ENCODE peak calls at places on chromosomes 13 and 19, in four cellular contexts. S is HepG2, A is HCT116, Q is K562. Z is an unnamed sample.

GRCh38 chr19:50314724-50315700 is 14.2 kb downstream of the KCNC3 start:
- DNase-seq in S (no peak), A (no peak), Q (no peak), Z (no peak)

GRCh38 chr13:75042809-75043208 is 439.2 kb downstream of the TBC1D4 start:
- DNase-seq in S (no peak), A (no peak), Q (no peak), Z (no peak)

GRCh38 chr19:42334697-42335373 is 9.4 kb downstream of the MEGF8 start:
- DNase-seq in S (no peak), A (no peak), Q (no peak), Z (no peak)

GRCh38 chr13:93991569-93991968 is 487.9 kb downstream of the DCT start:
- DNase-seq in S (no peak), A (no peak), Q (no peak), Z (no peak)

GRCh38 chr13:99863789-99864626 is 107.6 kb downstream of the ZIC5 start:
- DNase-seq in S (no peak), A (no peak), Q (no peak), Z (no peak)

GRCh38 chr19:17647071-17648020 is 40.8 kb downstream of the UNC13A start:
- DNase-seq in S (no peak), A (no peak), Q (peak), Z (no peak)

GRCh38 chr19:54189668-54190502 is 505 bp upstream of the MBOAT7 start:
- DNase-seq in S (peak), A (peak), Q (peak), Z (peak)

GRCh38 chr19:9943744-9944143 is 7.4 kb upstream of the OLFM2 start:
- DNase-seq in S (no peak), A (no peak), Q (no peak), Z (no peak)

GRCh38 chr13:73535341-73535740 is 476.5 kb downstream of the KLF5 start:
- DNase-seq in S (no peak), A (no peak), Q (no peak), Z (no peak)

GRCh38 chr13:18952225-18953016 is 229.2 kb downstream of the TUBA3C start:
- DNase-seq in S (no peak), A (no peak), Q (no peak), Z (no peak)

DNA sequence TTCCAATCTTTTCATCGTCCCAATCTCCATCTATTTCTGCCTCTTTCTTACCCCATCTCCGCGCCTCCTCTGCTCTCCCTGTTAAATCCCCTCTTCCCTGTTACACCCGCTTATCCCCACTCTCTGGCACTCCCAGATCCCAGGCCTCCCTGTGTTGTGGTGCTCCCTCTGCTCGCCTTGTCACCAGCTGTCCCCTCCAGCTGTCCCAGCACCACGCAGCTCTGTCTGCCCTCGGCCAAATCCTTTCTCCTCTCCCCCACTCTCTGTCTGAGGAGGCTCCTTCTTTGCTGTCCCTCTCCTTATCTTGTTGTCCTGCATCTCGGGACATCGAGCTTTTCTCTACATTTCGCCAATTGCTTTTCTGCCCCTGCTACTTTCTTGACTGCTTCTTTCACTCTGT is 1.0 kb downstream of the ZNF160 start:
- DNase-seq in S (no peak), A (no peak), Q (peak), Z (no peak)
- H3K27ac ChIP-seq in S (peak), A (peak), Q (peak), Z (peak)

DNA sequence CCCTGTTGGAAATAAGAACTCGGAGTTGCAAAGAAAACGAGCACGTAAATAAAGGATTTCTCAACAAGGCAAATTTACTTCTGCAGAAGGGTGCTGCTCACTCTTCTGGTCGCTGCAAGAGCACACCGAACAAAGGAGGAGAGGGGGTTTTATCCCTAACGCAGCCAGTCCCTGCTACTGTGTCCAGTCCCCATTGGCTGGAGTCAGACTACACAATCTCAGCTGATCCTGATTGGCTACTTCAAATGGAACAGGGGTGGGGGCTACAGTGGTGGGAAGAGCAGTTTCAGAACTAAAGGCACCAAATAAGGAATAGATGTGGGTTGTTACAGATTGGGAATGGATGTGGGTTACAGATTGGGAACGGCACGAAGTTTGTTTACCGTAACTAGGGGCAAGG is 63.9 kb upstream of the MCF2L start:
- DNase-seq in S (no peak), A (no peak), Q (no peak), Z (no peak)
- TF ChIP-seq TCF7L2 in S (no peak), A (no peak), Q (no peak), Z (no peak)

GRCh38 chr19:1126984-1127760 is 23.4 kb downstream of the GPX4 start:
- DNase-seq in S (no peak), A (no peak), Q (no peak), Z (no peak)

GRCh38 chr19:1123885-1124677 is 20.3 kb downstream of the GPX4 start:
- DNase-seq in S (no peak), A (no peak), Q (no peak), Z (no peak)

GRCh38 chr19:1128111-1128510 is 24.3 kb downstream of the GPX4 start:
- DNase-seq in S (no peak), A (no peak), Q (no peak), Z (no peak)

GRCh38 chr19:1123381-1123780 is 19.6 kb downstream of the GPX4 start:
- DNase-seq in S (no peak), A (no peak), Q (no peak), Z (no peak)

GRCh38 chr19:1125601-1126533 is 22.1 kb downstream of the GPX4 start:
- DNase-seq in S (no peak), A (no peak), Q (no peak), Z (no peak)
- H3K27ac ChIP-seq in S (no peak), A (peak), Q (no peak), Z (no peak)

DNA sequence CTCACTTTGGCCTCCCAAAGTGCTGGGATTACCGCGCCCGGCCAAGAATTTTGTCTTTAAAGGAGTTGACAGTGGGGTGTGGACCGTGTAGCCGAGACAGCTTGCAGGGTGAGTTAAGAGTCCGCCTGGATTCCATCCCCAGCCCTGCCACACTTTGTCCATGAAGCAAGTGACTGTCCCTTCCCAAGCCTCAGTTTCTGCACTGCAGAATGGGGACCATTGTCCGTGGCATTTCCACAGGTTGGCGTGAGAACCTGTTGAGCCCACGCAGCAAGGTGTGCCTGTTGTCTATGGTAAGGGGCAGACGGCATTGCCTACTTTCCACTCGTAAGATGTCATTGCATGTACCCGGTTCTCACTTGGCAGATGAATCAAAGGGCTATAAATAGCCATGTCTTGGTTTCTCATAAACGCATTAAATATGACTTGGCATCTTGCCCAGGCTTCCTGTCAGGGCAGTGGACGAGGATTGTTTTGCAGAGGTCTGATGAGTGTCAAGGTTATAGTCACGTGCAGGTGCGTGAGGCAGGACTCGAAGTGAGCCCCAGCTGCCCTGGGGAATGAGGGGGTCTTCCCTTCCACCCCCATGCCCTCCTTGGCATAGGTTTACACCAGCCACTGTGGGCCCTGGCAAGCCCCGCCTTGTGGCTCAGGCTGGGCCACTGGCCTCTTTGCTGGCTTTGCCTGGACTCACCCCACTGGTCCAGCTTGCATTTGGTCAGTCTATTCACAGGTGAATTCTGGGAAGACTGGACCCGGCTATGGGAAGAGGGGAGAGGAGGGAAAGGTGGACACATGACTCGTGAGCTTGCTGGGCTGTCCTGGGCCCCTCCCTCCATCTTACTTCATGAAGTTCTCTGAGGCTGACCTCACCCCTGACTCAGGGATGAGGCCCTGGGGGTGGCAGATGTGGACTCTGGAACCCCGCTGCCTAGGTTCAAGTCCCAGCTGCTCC is 14.6 kb downstream of the FAM187B start:
- DNase-seq in S (no peak), A (peak), Q (no peak), Z (peak)
- TF ChIP-seq TCF7L2 in S (no peak), A (peak), Q (no peak), Z (peak)

DNA sequence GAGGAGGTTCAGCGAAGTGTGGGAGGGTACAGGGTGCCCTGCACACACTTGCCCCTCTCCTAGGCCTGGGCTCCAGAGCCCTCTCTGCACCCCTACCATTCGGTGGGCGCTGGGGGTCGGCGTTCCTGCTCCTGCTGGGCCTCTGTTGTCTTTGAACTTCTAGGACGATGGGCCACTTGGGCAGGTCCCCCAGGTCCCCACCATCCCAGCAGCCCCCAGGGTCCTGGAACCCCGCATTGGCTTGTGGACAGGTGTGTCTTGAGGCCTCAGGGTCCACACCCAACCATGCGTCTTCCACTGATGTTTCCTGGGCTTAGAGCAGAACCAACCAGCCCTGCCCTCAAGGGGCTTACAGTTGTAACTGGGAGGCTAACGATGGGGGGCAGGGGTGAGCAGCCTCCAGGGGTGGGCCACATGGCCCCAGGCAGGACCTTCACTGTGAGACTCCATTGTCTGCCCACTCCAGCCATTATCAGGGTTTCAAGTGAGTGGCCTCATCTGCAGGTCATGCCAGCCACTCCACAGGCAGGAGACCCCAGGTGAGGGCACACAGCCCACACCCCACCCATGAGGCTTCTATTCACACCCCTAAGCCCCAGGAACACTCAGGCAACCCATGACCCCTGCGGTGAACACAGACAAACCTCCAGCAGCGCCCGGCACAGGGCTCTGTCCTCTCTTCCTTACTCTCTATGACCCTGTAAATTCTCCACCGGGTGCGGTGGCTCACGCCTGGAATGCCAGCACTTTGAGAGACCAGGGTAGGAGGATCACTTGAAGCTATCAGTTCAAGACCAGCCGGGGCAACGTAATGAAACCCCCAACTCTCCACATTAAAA is 2.0 kb upstream of the KLF16 start:
- DNase-seq in S (no peak), A (no peak), Q (no peak), Z (no peak)
- H3K27ac ChIP-seq in S (peak), A (peak), Q (peak), Z (peak)

GRCh38 chr13:23965346-23965745 is 68.0 kb upstream of the C1QTNF9B start:
- DNase-seq in S (no peak), A (no peak), Q (no peak), Z (no peak)

GRCh38 chr13:23963184-23963931 is 66.1 kb upstream of the C1QTNF9B start:
- DNase-seq in S (no peak), A (no peak), Q (no peak), Z (no peak)

GRCh38 chr13:23966691-23967615 is 69.7 kb upstream of the C1QTNF9B start:
- DNase-seq in S (no peak), A (no peak), Q (no peak), Z (no peak)

GRCh38 chr13:23966221-23966690 is 69.0 kb upstream of the C1QTNF9B start:
- DNase-seq in S (no peak), A (no peak), Q (no peak), Z (no peak)

DNA sequence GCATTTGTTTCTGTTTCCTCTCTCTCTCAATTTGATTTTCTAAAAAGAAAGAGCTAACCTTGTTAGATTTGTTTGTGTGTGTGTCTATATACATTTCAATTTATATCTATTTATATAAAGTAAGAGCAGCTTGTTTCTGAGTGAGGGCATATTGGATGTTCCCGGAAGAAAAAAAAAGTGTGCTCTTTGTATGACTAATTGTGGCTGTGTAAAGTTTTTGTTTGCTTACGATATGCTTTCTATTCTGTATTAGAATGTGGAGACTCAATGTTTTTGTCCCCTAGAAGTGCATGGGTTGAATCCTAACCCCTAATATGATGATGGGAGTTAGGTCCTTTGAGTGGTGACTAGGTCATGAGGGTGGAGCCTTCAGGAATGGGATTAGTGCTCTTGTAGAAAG is 66.6 kb upstream of the C1QTNF9B start:
- DNase-seq in S (no peak), A (no peak), Q (no peak), Z (no peak)
- TF ChIP-seq TCF7L2 in S (no peak), A (no peak), Q (no peak), Z (no peak)

GRCh38 chr19:4939466-4939865 is 29.4 kb upstream of the KDM4B start:
- DNase-seq in S (no peak), A (no peak), Q (no peak), Z (no peak)
- H3K27ac ChIP-seq in S (no peak), A (no peak), Q (no peak), Z (no peak)